ENCODE peak calls at places on chromosomes 13 and 19, in eight cellular contexts. One of them, this sample, is unnamed.

GRCh38 chr13:23709521-23709920 is 139.3 kb downstream of the TNFRSF19 start:
- DNase-seq in cardiac fibroblast: peak
- DNase-seq in cerebellum: no peak
- DNase-seq in ELR: peak
- DNase-seq in effector memory CD8-positive, alpha-beta T cell: no peak
- DNase-seq in activated CD4-positive, alpha-beta T cell treated with anti-CD3 and anti-CD28 coated beads for 48 hours: no peak
- DNase-seq in prostate gland: no peak
- DNase-seq in fibroblast of pulmonary artery: no peak
- DNase-seq in this sample: no peak

GRCh38 chr19:8269724-8270123 is 38.4 kb downstream of the CD320 start:
- DNase-seq in cardiac fibroblast: no peak
- DNase-seq in cerebellum: no peak
- DNase-seq in ELR: no peak
- DNase-seq in effector memory CD8-positive, alpha-beta T cell: no peak
- DNase-seq in activated CD4-positive, alpha-beta T cell treated with anti-CD3 and anti-CD28 coated beads for 48 hours: no peak
- DNase-seq in prostate gland: no peak
- DNase-seq in fibroblast of pulmonary artery: no peak
- DNase-seq in this sample: no peak

GRCh38 chr19:8396563-8397203 is 6.5 kb downstream of the RAB11B start:
- DNase-seq in cardiac fibroblast: peak
- DNase-seq in cerebellum: peak
- DNase-seq in ELR: peak
- DNase-seq in effector memory CD8-positive, alpha-beta T cell: peak
- DNase-seq in activated CD4-positive, alpha-beta T cell treated with anti-CD3 and anti-CD28 coated beads for 48 hours: peak
- DNase-seq in prostate gland: peak
- DNase-seq in fibroblast of pulmonary artery: peak
- DNase-seq in this sample: peak

GRCh38 chr13:25678398-25678797 is 306.6 kb downstream of the ATP8A2 start:
- DNase-seq in cardiac fibroblast: no peak
- DNase-seq in cerebellum: no peak
- DNase-seq in ELR: no peak
- DNase-seq in effector memory CD8-positive, alpha-beta T cell: no peak
- DNase-seq in activated CD4-positive, alpha-beta T cell treated with anti-CD3 and anti-CD28 coated beads for 48 hours: peak
- DNase-seq in prostate gland: peak
- DNase-seq in fibroblast of pulmonary artery: no peak
- DNase-seq in this sample: no peak

GRCh38 chr13:50107205-50107604 is 92.0 kb downstream of the KCNRG start:
- DNase-seq in cardiac fibroblast: no peak
- DNase-seq in cerebellum: no peak
- DNase-seq in ELR: no peak
- DNase-seq in effector memory CD8-positive, alpha-beta T cell: no peak
- DNase-seq in activated CD4-positive, alpha-beta T cell treated with anti-CD3 and anti-CD28 coated beads for 48 hours: no peak
- DNase-seq in prostate gland: no peak
- DNase-seq in fibroblast of pulmonary artery: no peak
- DNase-seq in this sample: no peak

GRCh38 chr19:48844472-48844871 is 8.2 kb upstream of the HSD17B14 start:
- DNase-seq in cardiac fibroblast: peak
- DNase-seq in cerebellum: no peak
- DNase-seq in ELR: peak
- DNase-seq in effector memory CD8-positive, alpha-beta T cell: no peak
- DNase-seq in activated CD4-positive, alpha-beta T cell treated with anti-CD3 and anti-CD28 coated beads for 48 hours: peak
- DNase-seq in prostate gland: no peak
- DNase-seq in fibroblast of pulmonary artery: peak
- DNase-seq in this sample: peak

GRCh38 chr13:109698779-109699178 is 87.6 kb downstream of the IRS2 start:
- DNase-seq in cardiac fibroblast: peak
- DNase-seq in cerebellum: no peak
- DNase-seq in ELR: peak
- DNase-seq in effector memory CD8-positive, alpha-beta T cell: no peak
- DNase-seq in activated CD4-positive, alpha-beta T cell treated with anti-CD3 and anti-CD28 coated beads for 48 hours: no peak
- DNase-seq in prostate gland: no peak
- DNase-seq in fibroblast of pulmonary artery: peak
- DNase-seq in this sample: peak

GRCh38 chr19:37986048-37986750 is 79.2 kb downstream of the SIPA1L3 start:
- DNase-seq in cardiac fibroblast: no peak
- DNase-seq in cerebellum: no peak
- DNase-seq in ELR: no peak
- DNase-seq in effector memory CD8-positive, alpha-beta T cell: no peak
- DNase-seq in activated CD4-positive, alpha-beta T cell treated with anti-CD3 and anti-CD28 coated beads for 48 hours: no peak
- DNase-seq in prostate gland: no peak
- DNase-seq in fibroblast of pulmonary artery: no peak
- DNase-seq in this sample: no peak

GRCh38 chr19:313988-314815 is 23.0 kb upstream of the PLPP2 start:
- DNase-seq in cardiac fibroblast: no peak
- DNase-seq in cerebellum: no peak
- DNase-seq in ELR: no peak
- DNase-seq in effector memory CD8-positive, alpha-beta T cell: no peak
- DNase-seq in activated CD4-positive, alpha-beta T cell treated with anti-CD3 and anti-CD28 coated beads for 48 hours: no peak
- DNase-seq in prostate gland: no peak
- DNase-seq in fibroblast of pulmonary artery: no peak
- DNase-seq in this sample: no peak

GRCh38 chr13:75547917-75548316 is 1.7 kb upstream of the UCHL3 start:
- DNase-seq in cardiac fibroblast: no peak
- DNase-seq in cerebellum: peak
- DNase-seq in ELR: no peak
- DNase-seq in effector memory CD8-positive, alpha-beta T cell: no peak
- DNase-seq in activated CD4-positive, alpha-beta T cell treated with anti-CD3 and anti-CD28 coated beads for 48 hours: no peak
- DNase-seq in prostate gland: no peak
- DNase-seq in fibroblast of pulmonary artery: no peak
- DNase-seq in this sample: peak

GRCh38 chr13:103403814-103404213 is 337.6 kb upstream of the SLC10A2 start:
- DNase-seq in cardiac fibroblast: no peak
- DNase-seq in cerebellum: no peak
- DNase-seq in ELR: no peak
- DNase-seq in effector memory CD8-positive, alpha-beta T cell: no peak
- DNase-seq in activated CD4-positive, alpha-beta T cell treated with anti-CD3 and anti-CD28 coated beads for 48 hours: no peak
- DNase-seq in prostate gland: no peak
- DNase-seq in fibroblast of pulmonary artery: no peak
- DNase-seq in this sample: no peak

GRCh38 chr19:2761876-2762782 is 20.9 kb downstream of the SGTA start:
- DNase-seq in cardiac fibroblast: no peak
- DNase-seq in cerebellum: no peak
- DNase-seq in ELR: no peak
- DNase-seq in effector memory CD8-positive, alpha-beta T cell: no peak
- DNase-seq in activated CD4-positive, alpha-beta T cell treated with anti-CD3 and anti-CD28 coated beads for 48 hours: no peak
- DNase-seq in prostate gland: no peak
- DNase-seq in fibroblast of pulmonary artery: no peak
- DNase-seq in this sample: no peak

GRCh38 chr19:33950141-33950805 is 153.6 kb downstream of the KCTD15 start:
- DNase-seq in cardiac fibroblast: no peak
- DNase-seq in cerebellum: no peak
- DNase-seq in ELR: no peak
- DNase-seq in effector memory CD8-positive, alpha-beta T cell: no peak
- DNase-seq in activated CD4-positive, alpha-beta T cell treated with anti-CD3 and anti-CD28 coated beads for 48 hours: no peak
- DNase-seq in prostate gland: no peak
- DNase-seq in fibroblast of pulmonary artery: peak
- DNase-seq in this sample: no peak

GRCh38 chr19:11361771-11362731 is 6.8 kb downstream of the PLPPR2 start:
- DNase-seq in cardiac fibroblast: no peak
- DNase-seq in cerebellum: no peak
- DNase-seq in ELR: no peak
- DNase-seq in effector memory CD8-positive, alpha-beta T cell: no peak
- DNase-seq in activated CD4-positive, alpha-beta T cell treated with anti-CD3 and anti-CD28 coated beads for 48 hours: no peak
- DNase-seq in prostate gland: no peak
- DNase-seq in fibroblast of pulmonary artery: no peak
- DNase-seq in this sample: no peak

GRCh38 chr19:46660008-46660517 is 919 bp downstream of the DACT3 start:
- DNase-seq in cardiac fibroblast: no peak
- DNase-seq in cerebellum: no peak
- DNase-seq in ELR: peak
- DNase-seq in effector memory CD8-positive, alpha-beta T cell: no peak
- DNase-seq in activated CD4-positive, alpha-beta T cell treated with anti-CD3 and anti-CD28 coated beads for 48 hours: no peak
- DNase-seq in prostate gland: no peak
- DNase-seq in fibroblast of pulmonary artery: peak
- DNase-seq in this sample: no peak

GRCh38 chr13:27406178-27406939 is 18.1 kb upstream of the GTF3A start:
- DNase-seq in cardiac fibroblast: peak
- DNase-seq in cerebellum: peak
- DNase-seq in ELR: peak
- DNase-seq in effector memory CD8-positive, alpha-beta T cell: peak
- DNase-seq in activated CD4-positive, alpha-beta T cell treated with anti-CD3 and anti-CD28 coated beads for 48 hours: no peak
- DNase-seq in prostate gland: peak
- DNase-seq in fibroblast of pulmonary artery: peak
- DNase-seq in this sample: peak

GRCh38 chr13:51771418-51772104 is 32.4 kb downstream of the DHRS12 start:
- DNase-seq in cardiac fibroblast: no peak
- DNase-seq in cerebellum: peak
- DNase-seq in ELR: no peak
- DNase-seq in effector memory CD8-positive, alpha-beta T cell: no peak
- DNase-seq in activated CD4-positive, alpha-beta T cell treated with anti-CD3 and anti-CD28 coated beads for 48 hours: no peak
- DNase-seq in prostate gland: no peak
- DNase-seq in fibroblast of pulmonary artery: no peak
- DNase-seq in this sample: no peak

GRCh38 chr13:109496216-109496615 is 290.2 kb downstream of the IRS2 start:
- DNase-seq in cardiac fibroblast: peak
- DNase-seq in cerebellum: no peak
- DNase-seq in ELR: no peak
- DNase-seq in effector memory CD8-positive, alpha-beta T cell: no peak
- DNase-seq in activated CD4-positive, alpha-beta T cell treated with anti-CD3 and anti-CD28 coated beads for 48 hours: no peak
- DNase-seq in prostate gland: no peak
- DNase-seq in fibroblast of pulmonary artery: no peak
- DNase-seq in this sample: no peak

GRCh38 chr19:38389101-38389925 is 816 bp downstream of the SPRED3 start:
- DNase-seq in cardiac fibroblast: peak
- DNase-seq in cerebellum: peak
- DNase-seq in ELR: peak
- DNase-seq in effector memory CD8-positive, alpha-beta T cell: no peak
- DNase-seq in activated CD4-positive, alpha-beta T cell treated with anti-CD3 and anti-CD28 coated beads for 48 hours: no peak
- DNase-seq in prostate gland: no peak
- DNase-seq in fibroblast of pulmonary artery: peak
- DNase-seq in this sample: peak

GRCh38 chr13:27211271-27211670 is 39.7 kb upstream of the USP12 start:
- DNase-seq in cardiac fibroblast: no peak
- DNase-seq in cerebellum: no peak
- DNase-seq in ELR: no peak
- DNase-seq in effector memory CD8-positive, alpha-beta T cell: no peak
- DNase-seq in activated CD4-positive, alpha-beta T cell treated with anti-CD3 and anti-CD28 coated beads for 48 hours: no peak
- DNase-seq in prostate gland: no peak
- DNase-seq in fibroblast of pulmonary artery: no peak
- DNase-seq in this sample: no peak

GRCh38 chr19:39998511-39998910 is 1.7 kb downstream of the ZNF546 start:
- DNase-seq in cardiac fibroblast: peak
- DNase-seq in cerebellum: no peak
- DNase-seq in ELR: peak
- DNase-seq in effector memory CD8-positive, alpha-beta T cell: no peak
- DNase-seq in activated CD4-positive, alpha-beta T cell treated with anti-CD3 and anti-CD28 coated beads for 48 hours: no peak
- DNase-seq in prostate gland: no peak
- DNase-seq in fibroblast of pulmonary artery: no peak
- DNase-seq in this sample: peak

GRCh38 chr13:100797921-100798320 is 123.3 kb upstream of the TMTC4 start:
- DNase-seq in cardiac fibroblast: no peak
- DNase-seq in cerebellum: no peak
- DNase-seq in ELR: no peak
- DNase-seq in effector memory CD8-positive, alpha-beta T cell: no peak
- DNase-seq in activated CD4-positive, alpha-beta T cell treated with anti-CD3 and anti-CD28 coated beads for 48 hours: no peak
- DNase-seq in prostate gland: no peak
- DNase-seq in fibroblast of pulmonary artery: no peak
- DNase-seq in this sample: no peak

GRCh38 chr19:35294328-35294727 is 2.4 kb downstream of the MAG start:
- DNase-seq in cardiac fibroblast: peak
- DNase-seq in cerebellum: no peak
- DNase-seq in ELR: no peak
- DNase-seq in effector memory CD8-positive, alpha-beta T cell: no peak
- DNase-seq in activated CD4-positive, alpha-beta T cell treated with anti-CD3 and anti-CD28 coated beads for 48 hours: no peak
- DNase-seq in prostate gland: no peak
- DNase-seq in fibroblast of pulmonary artery: no peak
- DNase-seq in this sample: no peak

GRCh38 chr13:35720690-35721554 is 244.4 kb upstream of the MAB21L1 start:
- DNase-seq in cardiac fibroblast: peak
- DNase-seq in cerebellum: peak
- DNase-seq in ELR: peak
- DNase-seq in effector memory CD8-positive, alpha-beta T cell: no peak
- DNase-seq in activated CD4-positive, alpha-beta T cell treated with anti-CD3 and anti-CD28 coated beads for 48 hours: peak
- DNase-seq in prostate gland: peak
- DNase-seq in fibroblast of pulmonary artery: peak
- DNase-seq in this sample: peak

GRCh38 chr19:45446944-45447343 is 20.9 kb upstream of the FOSB start:
- DNase-seq in cardiac fibroblast: no peak
- DNase-seq in cerebellum: no peak
- DNase-seq in ELR: no peak
- DNase-seq in effector memory CD8-positive, alpha-beta T cell: no peak
- DNase-seq in activated CD4-positive, alpha-beta T cell treated with anti-CD3 and anti-CD28 coated beads for 48 hours: no peak
- DNase-seq in prostate gland: peak
- DNase-seq in fibroblast of pulmonary artery: no peak
- DNase-seq in this sample: peak

GRCh38 chr19:19751846-19752245 is 18.9 kb upstream of the ZNF14 start:
- DNase-seq in cardiac fibroblast: no peak
- DNase-seq in cerebellum: no peak
- DNase-seq in ELR: no peak
- DNase-seq in effector memory CD8-positive, alpha-beta T cell: no peak
- DNase-seq in activated CD4-positive, alpha-beta T cell treated with anti-CD3 and anti-CD28 coated beads for 48 hours: no peak
- DNase-seq in prostate gland: no peak
- DNase-seq in fibroblast of pulmonary artery: no peak
- DNase-seq in this sample: no peak

GRCh38 chr13:32391101-32391620 is 36.8 kb downstream of the N4BP2L1 start:
- DNase-seq in cardiac fibroblast: no peak
- DNase-seq in cerebellum: no peak
- DNase-seq in ELR: no peak
- DNase-seq in effector memory CD8-positive, alpha-beta T cell: no peak
- DNase-seq in activated CD4-positive, alpha-beta T cell treated with anti-CD3 and anti-CD28 coated beads for 48 hours: no peak
- DNase-seq in prostate gland: no peak
- DNase-seq in fibroblast of pulmonary artery: no peak
- DNase-seq in this sample: no peak

GRCh38 chr19:46416077-46416709 is 2.8 kb upstream of the CCDC8 start:
- DNase-seq in cardiac fibroblast: peak
- DNase-seq in cerebellum: peak
- DNase-seq in ELR: peak
- DNase-seq in effector memory CD8-positive, alpha-beta T cell: no peak
- DNase-seq in activated CD4-positive, alpha-beta T cell treated with anti-CD3 and anti-CD28 coated beads for 48 hours: no peak
- DNase-seq in prostate gland: peak
- DNase-seq in fibroblast of pulmonary artery: peak
- DNase-seq in this sample: peak

GRCh38 chr13:36344886-36345437 is 1.2 kb downstream of the SPART start:
- DNase-seq in cardiac fibroblast: peak
- DNase-seq in cerebellum: peak
- DNase-seq in ELR: peak
- DNase-seq in effector memory CD8-positive, alpha-beta T cell: no peak
- DNase-seq in activated CD4-positive, alpha-beta T cell treated with anti-CD3 and anti-CD28 coated beads for 48 hours: peak
- DNase-seq in prostate gland: peak
- DNase-seq in fibroblast of pulmonary artery: peak
- DNase-seq in this sample: peak

GRCh38 chr19:35549174-35549788 is 3.9 kb downstream of the TMEM147 start:
- DNase-seq in cardiac fibroblast: peak
- DNase-seq in cerebellum: peak
- DNase-seq in ELR: peak
- DNase-seq in effector memory CD8-positive, alpha-beta T cell: peak
- DNase-seq in activated CD4-positive, alpha-beta T cell treated with anti-CD3 and anti-CD28 coated beads for 48 hours: peak
- DNase-seq in prostate gland: peak
- DNase-seq in fibroblast of pulmonary artery: peak
- DNase-seq in this sample: peak

This sample was measured in mammary epithelial cell.